ENCODE peak calls at places on chromosomes 13 and 19, in nine cellular contexts. R is fibroblast of the aortic adventitia; W is cardiac fibroblast; I is AG09319; F is uterus; C is neuronal stem cell; Q is H9; K is effector CD4-positive, alpha-beta T cell; Z is head of caudate nucleus. M is an unnamed sample.

GRCh38 chr13:70249332-70250064 is 141.2 kb upstream of the KLHL1 start:
- DNase-seq in R (no peak), W (peak; percentile 39), I (no peak), F (no peak), C (peak; percentile 21), Q (peak; percentile 35), K (no peak), Z (no peak), M (no peak)

GRCh38 chr19:30870861-30871260 is 478.4 kb downstream of the TSHZ3 start:
- DNase-seq in R (peak; percentile 1), W (peak; percentile 1), I (no peak), F (no peak), C (no peak), Q (peak; percentile 4), K (no peak), Z (no peak), M (no peak)

GRCh38 chr13:47175172-47175806 is 278.4 kb upstream of the HTR2A start:
- DNase-seq in R (peak; percentile 76), W (peak; percentile 85), I (peak; percentile 40), F (no peak), C (no peak), Q (no peak), K (no peak), Z (no peak), M (no peak)

GRCh38 chr19:4061178-4061682 is 5.5 kb downstream of the ZBTB7A start:
- DNase-seq in R (peak; percentile 55), W (peak; percentile 60), I (no peak), F (peak; percentile 84), C (no peak), Q (peak; percentile 73), K (no peak), Z (no peak), M (no peak)

GRCh38 chr13:99686157-99686572 is 184.9 kb downstream of the TM9SF2 start:
- DNase-seq in R (peak; percentile 4), W (peak; percentile 7), I (no peak), F (no peak), C (no peak), Q (peak; percentile 71), K (no peak), Z (no peak), M (no peak)

GRCh38 chr13:114272977-114273376 is 8.4 kb upstream of the UPF3A start:
- DNase-seq in R (no peak), W (no peak), I (no peak), F (no peak), C (no peak), Q (no peak), K (no peak), Z (no peak), M (no peak)

GRCh38 chr13:47433461-47434005 is 536.7 kb upstream of the HTR2A start:
- DNase-seq in R (peak; percentile 11), W (peak; percentile 27), I (no peak), F (no peak), C (no peak), Q (no peak), K (no peak), Z (no peak), M (no peak)

GRCh38 chr13:61880576-61881283 is 465.1 kb upstream of the PCDH20 start:
- DNase-seq in R (no peak), W (peak; percentile 13), I (no peak), F (no peak), C (no peak), Q (peak; percentile 58), K (no peak), Z (no peak), M (peak; percentile 3)

GRCh38 chr13:105184221-105184620 is 1351.2 kb downstream of the EFNB2 start:
- DNase-seq in R (no peak), W (no peak), I (no peak), F (no peak), C (no peak), Q (no peak), K (no peak), Z (no peak), M (no peak)

GRCh38 chr19:24166055-24166454 is 79.1 kb downstream of the ZNF254 start:
- DNase-seq in R (no peak), W (peak; percentile 38), I (no peak), F (no peak), C (no peak), Q (no peak), K (no peak), Z (no peak), M (no peak)

GRCh38 chr13:34224877-34225276 is 406.9 kb downstream of the RFC3 start:
- DNase-seq in R (no peak), W (no peak), I (no peak), F (no peak), C (no peak), Q (no peak), K (no peak), Z (no peak), M (no peak)

GRCh38 chr19:40690050-40690698 is at the start of gene NUMBL:
- DNase-seq in R (no peak), W (no peak), I (no peak), F (no peak), C (peak; percentile 94), Q (no peak), K (no peak), Z (no peak), M (no peak)

GRCh38 chr13:113653264-113654174 is 4.5 kb downstream of the ATP4B start:
- DNase-seq in R (no peak), W (no peak), I (no peak), F (no peak), C (no peak), Q (no peak), K (no peak), Z (no peak), M (no peak)

GRCh38 chr19:10718205-10719196 is 622 bp downstream of the DNM2 start:
- DNase-seq in R (peak; percentile 25), W (peak; percentile 49), I (no peak), F (peak; percentile 30), C (no peak), Q (no peak), K (peak; percentile 38), Z (peak; percentile 59), M (peak; percentile 54)

GRCh38 chr13:72754111-72754510 is 26.4 kb downstream of the BORA start:
- DNase-seq in R (no peak), W (no peak), I (no peak), F (no peak), C (no peak), Q (no peak), K (no peak), Z (no peak), M (no peak)

GRCh38 chr13:110135977-110136597 is 170.9 kb downstream of the COL4A1 start:
- DNase-seq in R (no peak), W (no peak), I (no peak), F (no peak), C (no peak), Q (no peak), K (no peak), Z (no peak), M (no peak)

GRCh38 chr13:48443442-48444208 is 30.7 kb upstream of the LPAR6 start:
- DNase-seq in R (no peak), W (no peak), I (no peak), F (no peak), C (no peak), Q (no peak), K (no peak), Z (no peak), M (no peak)

GRCh38 chr13:66138172-66138811 is 1091.8 kb downstream of the PCDH9 start:
- DNase-seq in R (no peak), W (no peak), I (no peak), F (no peak), C (no peak), Q (no peak), K (no peak), Z (no peak), M (no peak)

GRCh38 chr19:36417752-36418286 is 625 bp downstream of the ZFP82 start:
- DNase-seq in R (no peak), W (no peak), I (no peak), F (no peak), C (no peak), Q (peak; percentile 44), K (no peak), Z (peak; percentile 14), M (peak; percentile 3)

GRCh38 chr19:7533281-7533819 is 2.2 kb upstream of the PNPLA6 start:
- DNase-seq in R (peak; percentile 74), W (peak; percentile 63), I (peak; percentile 41), F (peak; percentile 82), C (no peak), Q (peak; percentile 71), K (no peak), Z (peak; percentile 61), M (no peak)

GRCh38 chr19:369256-369655 is 24.7 kb upstream of the MIER2 start:
- DNase-seq in R (no peak), W (no peak), I (no peak), F (no peak), C (no peak), Q (no peak), K (no peak), Z (no peak), M (no peak)

GRCh38 chr19:48752511-48753365 is at the start of gene FUT1:
- DNase-seq in R (no peak), W (peak; percentile 25), I (no peak), F (no peak), C (no peak), Q (peak; percentile 97), K (peak; percentile 21), Z (no peak), M (peak; percentile 39)

GRCh38 chr19:48745208-48745995 is 1.3 kb downstream of the IZUMO1 start:
- DNase-seq in R (peak; percentile 54), W (peak; percentile 76), I (no peak), F (no peak), C (no peak), Q (peak; percentile 70), K (peak; percentile 45), Z (peak; percentile 75), M (peak; percentile 63)

GRCh38 chr13:43785681-43786471 is 896 bp downstream of the ENOX1 start:
- DNase-seq in R (peak; percentile 78), W (peak; percentile 82), I (no peak), F (peak; percentile 86), C (peak; percentile 41), Q (peak; percentile 73), K (no peak), Z (peak; percentile 94), M (peak; percentile 11)